ENCODE peak calls at places on chromosomes 6 and 20, in ten cellular contexts. X is upper lobe of right lung; Z is activated T-cell treated with anti-CD3 and anti-CD28 coated beads, Interleukin-2, amount 50 U/mL, for 72 hours; H is activated CD4-positive, CD25-positive, alpha-beta regulatory T cell treated with anti-CD3 and anti-CD28 coated beads, Interleukin-2, amount 50 U/mL, for 24 hours; C is lung; E is T-helper 17 cell; T is GM12878; K is right cardiac atrium; Q is natural killer cell; R is WTC11. J is an unnamed sample.
A peak's percentile ranks its signal among the peaks of the same experiment; 100 is the strongest.

GRCh38 chr6:22682979-22683378 is 113.6 kb downstream of the HDGFL1 start:
- ATAC-seq in X (no peak), Z (no peak), H (no peak), C (no peak), E (no peak), T (no peak), K (no peak), Q (no peak), R (no peak), J (no peak)

GRCh38 chr20:34713194-34713943 is 9.2 kb downstream of the TP53INP2 start:
- ATAC-seq in X (no peak), Z (peak; percentile 42), H (peak; percentile 14), C (no peak), E (no peak), T (peak; percentile 2), K (peak; percentile 39), Q (no peak), R (no peak), J (no peak)

GRCh38 chr20:54078296-54078695 is 7.9 kb upstream of the BCAS1 start:
- ATAC-seq in X (no peak), Z (peak; percentile 38), H (peak; percentile 13), C (no peak), E (no peak), T (peak; percentile 52), K (no peak), Q (peak; percentile 72), R (no peak), J (peak; percentile 64)

GRCh38 chr6:128632131-128632530 is 111.7 kb upstream of the PTPRK start:
- ATAC-seq in X (no peak), Z (no peak), H (no peak), C (no peak), E (no peak), T (no peak), K (no peak), Q (no peak), R (no peak), J (no peak)

GRCh38 chr6:45199554-45199953 is 128.6 kb upstream of the RUNX2 start:
- ATAC-seq in X (no peak), Z (no peak), H (no peak), C (no peak), E (no peak), T (no peak), K (no peak), Q (no peak), R (no peak), J (no peak)

GRCh38 chr20:29326376-29327070 is 1930.9 kb upstream of the DEFB115 start:
- ATAC-seq in X (peak; percentile 75), Z (peak; percentile 9), H (no peak), C (peak; percentile 11), E (peak; percentile 14), T (no peak), K (peak; percentile 72), Q (no peak), R (no peak), J (peak; percentile 68)

GRCh38 chr6:156828280-156828703 is 51.1 kb downstream of the ARID1B start:
- ATAC-seq in X (peak; percentile 70), Z (peak; percentile 99), H (peak; percentile 97), C (peak; percentile 79), E (no peak), T (peak; percentile 32), K (peak; percentile 80), Q (peak; percentile 63), R (peak; percentile 29), J (peak; percentile 52)

GRCh38 chr6:111550195-111550594 is 55.5 kb downstream of the TRAF3IP2 start:
- ATAC-seq in X (no peak), Z (no peak), H (no peak), C (no peak), E (no peak), T (no peak), K (no peak), Q (no peak), R (no peak), J (no peak)

GRCh38 chr6:135555550-135555949 is 58.0 kb upstream of the AHI1 start:
- ATAC-seq in X (peak; percentile 26), Z (no peak), H (no peak), C (no peak), E (no peak), T (peak; percentile 77), K (no peak), Q (no peak), R (no peak), J (peak; percentile 81)

GRCh38 chr6:41560440-41561192 is 14.4 kb downstream of the FOXP4 start:
- ATAC-seq in X (peak; percentile 67), Z (peak; percentile 95), H (peak; percentile 91), C (peak; percentile 48), E (peak; percentile 94), T (peak; percentile 92), K (peak; percentile 92), Q (peak; percentile 85), R (peak; percentile 60), J (peak; percentile 91)

GRCh38 chr6:34152806-34153565 is 7.1 kb upstream of the GRM4 start:
- ATAC-seq in X (no peak), Z (no peak), H (no peak), C (no peak), E (no peak), T (no peak), K (no peak), Q (no peak), R (no peak), J (no peak)

GRCh38 chr6:159217595-159218275 is 48.5 kb downstream of the FNDC1 start:
- ATAC-seq in X (peak; percentile 83), Z (no peak), H (no peak), C (no peak), E (no peak), T (peak; percentile 91), K (peak; percentile 46), Q (no peak), R (peak; percentile 94), J (peak; percentile 82)

GRCh38 chr6:157755752-157756411 is 67.2 kb upstream of the SNX9 start:
- ATAC-seq in X (no peak), Z (peak; percentile 85), H (peak; percentile 76), C (no peak), E (peak; percentile 62), T (no peak), K (no peak), Q (no peak), R (no peak), J (peak; percentile 83)

GRCh38 chr6:18493421-18493891 is 106.3 kb downstream of the RNF144B start:
- ATAC-seq in X (peak; percentile 87), Z (no peak), H (no peak), C (peak; percentile 59), E (no peak), T (no peak), K (no peak), Q (no peak), R (no peak), J (no peak)

GRCh38 chr6:136608991-136609390 is 58.8 kb upstream of the MAP7 start:
- ATAC-seq in X (no peak), Z (no peak), H (no peak), C (no peak), E (no peak), T (no peak), K (no peak), Q (no peak), R (no peak), J (no peak)

GRCh38 chr20:17626217-17627007 is 55.6 kb downstream of the RRBP1 start:
- ATAC-seq in X (peak; percentile 3), Z (no peak), H (no peak), C (no peak), E (no peak), T (no peak), K (peak; percentile 13), Q (no peak), R (no peak), J (no peak)

GRCh38 chr20:63280371-63280770 is 7.8 kb downstream of the ARFGAP1 start:
- ATAC-seq in X (no peak), Z (no peak), H (no peak), C (no peak), E (no peak), T (no peak), K (no peak), Q (no peak), R (no peak), J (no peak)

GRCh38 chr20:32019156-32019510 is 8.9 kb downstream of the CCM2L start:
- ATAC-seq in X (peak; percentile 25), Z (no peak), H (no peak), C (no peak), E (no peak), T (no peak), K (no peak), Q (no peak), R (peak; percentile 59), J (no peak)

GRCh38 chr6:126625019-126625418 is 285.1 kb downstream of the CENPW start:
- ATAC-seq in X (no peak), Z (no peak), H (no peak), C (no peak), E (no peak), T (no peak), K (no peak), Q (no peak), R (peak; percentile 76), J (no peak)